ENCODE peak calls at places on chromosomes 16 and 17, in seven cellular contexts. N, O, A, K, P, Q and R are unnamed samples.

GRCh38 chr17:77475012-77475976 is 334.5 kb downstream of the SEC14L1 start:
- DNase-seq in O (no peak), K (peak), N (peak), Q (peak), P (no peak), A (no peak), R (no peak)

GRCh38 chr17:33594000-33594399 is 300.9 kb upstream of the ASIC2 start:
- DNase-seq in O (no peak), A (no peak), N (no peak), Q (no peak), K (no peak), P (peak), R (no peak)

GRCh38 chr16:69404275-69404805 is 18.5 kb upstream of the TERF2 start:
- DNase-seq in N (no peak), K (no peak), A (peak), Q (no peak), O (peak), P (peak), R (no peak)

GRCh38 chr16:28110479-28110878 is 47.0 kb upstream of the GSG1L start:
- DNase-seq in K (peak), O (no peak), P (peak), A (no peak), Q (no peak), N (no peak), R (no peak)

GRCh38 chr17:79942591-79943353 is 92.9 kb downstream of the TBC1D16 start:
- DNase-seq in A (no peak), O (peak), N (no peak), Q (no peak), K (no peak), P (peak), R (no peak)

GRCh38 chr17:1592751-1593629 is 30.4 kb upstream of the PITPNA start:
- DNase-seq in O (no peak), N (no peak), Q (no peak), P (no peak), K (peak), A (no peak), R (peak)

GRCh38 chr16:57846078-57846697 is 43.9 kb upstream of the KIFC3 start:
- DNase-seq in O (peak), N (no peak), Q (no peak), K (no peak), P (no peak), A (no peak), R (no peak)

GRCh38 chr17:55778389-55779118 is 27.7 kb downstream of the PCTP start:
- DNase-seq in A (no peak), P (no peak), N (no peak), O (no peak), Q (no peak), K (no peak), R (no peak)

GRCh38 chr16:27205436-27206065 is 2.2 kb downstream of the KDM8 start:
- DNase-seq in P (no peak), A (no peak), Q (no peak), O (no peak), N (no peak), K (no peak), R (no peak)

GRCh38 chr17:57988301-57989010 is 402 bp upstream of the VEZF1 start:
- DNase-seq in K (peak), N (no peak), P (peak), Q (no peak), A (peak), O (peak), R (peak)

GRCh38 chr17:77118251-77118928 is 22.4 kb upstream of the SEC14L1 start:
- DNase-seq in Q (no peak), P (peak), O (no peak), N (no peak), A (peak), K (no peak), R (no peak)

GRCh38 chr16:66931665-66932064 is 2.5 kb downstream of the CIAO2B start:
- DNase-seq in A (no peak), P (no peak), O (no peak), N (no peak), K (no peak), Q (no peak), R (no peak)

GRCh38 chr17:3754458-3755334 is 31.0 kb downstream of the HASPIN start:
- DNase-seq in Q (peak), P (peak), N (peak), K (no peak), A (peak), O (peak), R (no peak)

GRCh38 chr17:1912146-1912545 is 82.3 kb downstream of the RPA1 start:
- DNase-seq in K (no peak), P (no peak), N (no peak), A (no peak), O (no peak), Q (no peak), R (no peak)

GRCh38 chr17:78140169-78141051 is 5.8 kb upstream of the C17orf99 start:
- DNase-seq in K (peak), P (peak), N (peak), A (peak), O (peak), Q (peak), R (peak)

GRCh38 chr17:63550816-63551639 is 751 bp downstream of the DCAF7 start:
- DNase-seq in N (no peak), P (peak), A (peak), Q (no peak), K (no peak), O (peak), R (peak)

GRCh38 chr17:38797091-38797490 is 2.3 kb downstream of the PIP4K2B start:
- DNase-seq in N (no peak), Q (no peak), O (no peak), P (no peak), A (no peak), K (no peak), R (no peak)

GRCh38 chr17:27323538-27324212 is 29.8 kb downstream of the WSB1 start:
- DNase-seq in K (no peak), A (no peak), P (peak), N (no peak), O (peak), Q (no peak), R (no peak)

GRCh38 chr17:31466096-31466495 is 74.6 kb downstream of the RAB11FIP4 start:
- DNase-seq in N (no peak), P (no peak), Q (no peak), A (peak), O (no peak), K (no peak), R (no peak)

GRCh38 chr16:51762081-51762995 is 611.3 kb upstream of the SALL1 start:
- DNase-seq in K (peak), N (no peak), P (peak), A (peak), O (peak), Q (no peak), R (peak)

GRCh38 chr16:84999200-84999599 is 12.1 kb downstream of the ZDHHC7 start:
- DNase-seq in O (no peak), A (no peak), N (no peak), K (no peak), Q (no peak), P (no peak), R (no peak)

GRCh38 chr17:78337244-78338109 is 22.4 kb downstream of the SOCS3 start:
- DNase-seq in O (no peak), Q (no peak), K (peak), A (no peak), N (no peak), P (peak), R (no peak)

GRCh38 chr16:80034469-80034826 is 433.9 kb upstream of the MAF start:
- DNase-seq in N (no peak), Q (no peak), O (no peak), P (no peak), K (no peak), A (no peak), R (no peak)

GRCh38 chr16:28974007-28974436 is 556 bp upstream of the SPNS1 start:
- DNase-seq in O (peak), A (peak), N (no peak), Q (no peak), P (peak), K (peak), R (no peak)

GRCh38 chr17:81252336-81253329 is 13.5 kb downstream of the NDUFAF8 start:
- DNase-seq in A (no peak), O (no peak), Q (no peak), K (no peak), P (no peak), N (no peak), R (no peak)

GRCh38 chr16:13439766-13440165 is 480.2 kb upstream of the ERCC4 start:
- DNase-seq in A (no peak), K (no peak), P (no peak), Q (no peak), N (no peak), O (no peak), R (no peak)

GRCh38 chr17:2211661-2212327 is 91.8 kb downstream of the SMG6 start:
- DNase-seq in Q (no peak), A (no peak), O (no peak), K (no peak), N (no peak), P (no peak), R (no peak)

GRCh38 chr17:74737299-74738050 is 419 bp downstream of the RAB37 start:
- DNase-seq in K (peak), Q (no peak), P (peak), O (no peak), N (no peak), A (peak), R (no peak)

GRCh38 chr17:16449121-16449570 is 33.8 kb downstream of the TRPV2 start:
- DNase-seq in K (no peak), O (no peak), Q (no peak), P (no peak), A (no peak), N (no peak), R (no peak)

GRCh38 chr16:8622315-8622656 is 788 bp downstream of the METTL22 start:
- DNase-seq in A (no peak), K (no peak), P (no peak), Q (no peak), O (no peak), N (no peak), R (no peak)

GRCh38 chr17:1711804-1712203 is 1.6 kb upstream of the TLCD2 start:
- DNase-seq in N (no peak), A (no peak), K (no peak), O (no peak), P (no peak), Q (no peak), R (no peak)

GRCh38 chr17:51540151-51540550 is 279.8 kb downstream of the UTP18 start:
- DNase-seq in N (no peak), A (no peak), O (no peak), Q (no peak), K (no peak), P (no peak), R (peak)

GRCh38 chr16:13083687-13084086 is 182.3 kb downstream of the SHISA9 start:
- DNase-seq in N (no peak), P (no peak), Q (no peak), A (no peak), O (peak), K (no peak), R (no peak)

GRCh38 chr16:64094992-64095579 is 1026.8 kb downstream of the CDH11 start:
- DNase-seq in N (no peak), K (no peak), Q (no peak), A (no peak), P (no peak), O (no peak), R (no peak)

GRCh38 chr17:46127524-46127923 is 65.7 kb downstream of the KANSL1 start:
- DNase-seq in N (no peak), A (no peak), K (no peak), O (no peak), P (no peak), Q (no peak), R (no peak)
- H3K4me3 ChIP-seq in N (no peak), A (no peak), K (no peak), O (no peak), P (no peak), Q (no peak), R (no peak)

GRCh38 chr16:48605518-48606110 is 4.4 kb downstream of the N4BP1 start:
- DNase-seq in P (peak), N (no peak), O (no peak), Q (no peak), K (no peak), A (no peak), R (no peak)
- H3K4me3 ChIP-seq in P (no peak), N (no peak), O (no peak), Q (no peak), K (no peak), A (no peak), R (no peak)

GRCh38 chr16:65121870-65122723 is at the start of gene CDH11:
- DNase-seq in O (no peak), A (peak), N (no peak), Q (no peak), P (peak), K (no peak), R (no peak)
- H3K4me3 ChIP-seq in O (no peak), A (peak), N (no peak), Q (no peak), P (no peak), K (no peak), R (no peak)

GRCh38 chr17:49995055-49995738 is at the start of gene DLX3:
- DNase-seq in A (peak), N (no peak), K (peak), P (peak), O (peak), Q (no peak), R (no peak)
- H3K4me3 ChIP-seq in A (peak), N (peak), K (no peak), P (no peak), O (no peak), Q (peak), R (peak)

GRCh38 chr17:50192116-50192872 is 9.1 kb downstream of the COL1A1 start:
- DNase-seq in O (no peak), Q (no peak), K (no peak), A (no peak), P (no peak), N (no peak), R (no peak)
- H3K4me3 ChIP-seq in O (no peak), Q (no peak), K (no peak), A (no peak), P (no peak), N (no peak), R (no peak)

DNA sequence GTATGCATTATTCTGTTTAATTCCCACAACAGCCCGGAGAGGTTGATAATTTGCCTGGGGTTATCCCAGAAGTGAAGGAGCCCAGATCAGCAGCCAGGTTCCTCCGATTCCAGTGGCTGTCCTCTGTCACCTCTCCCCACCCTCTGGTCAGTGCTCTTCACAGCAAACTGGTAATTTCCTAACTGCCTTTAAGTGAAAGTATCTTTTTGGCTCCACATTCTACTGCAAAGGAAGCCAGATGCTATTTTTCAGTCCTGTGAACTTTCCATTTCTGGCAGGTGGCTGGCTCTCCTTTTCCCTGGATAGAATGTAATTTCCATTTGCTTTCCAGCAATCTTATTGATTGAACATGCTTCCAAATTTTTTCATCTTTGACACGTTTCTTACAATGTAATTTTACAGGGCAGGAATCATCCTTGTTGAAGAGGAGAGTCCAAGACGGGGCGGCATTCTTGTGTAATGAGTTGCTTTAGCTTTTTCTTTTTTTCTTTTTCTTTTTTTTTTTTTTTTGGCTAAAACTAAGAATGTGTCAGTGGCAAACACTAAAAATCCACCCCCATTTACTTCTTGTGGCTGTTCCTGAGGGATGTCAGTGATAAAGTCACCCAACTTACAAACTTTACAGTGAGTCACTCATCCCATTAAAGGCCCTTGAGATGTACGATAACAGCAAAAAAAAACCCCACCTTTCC is 29.6 kb upstream of the PRKCA start:
- DNase-seq in A (no peak), K (no peak), Q (no peak), N (no peak), O (no peak), P (peak), R (no peak)
- H3K4me3 ChIP-seq in A (no peak), K (no peak), Q (no peak), N (no peak), O (no peak), P (no peak), R (no peak)

DNA sequence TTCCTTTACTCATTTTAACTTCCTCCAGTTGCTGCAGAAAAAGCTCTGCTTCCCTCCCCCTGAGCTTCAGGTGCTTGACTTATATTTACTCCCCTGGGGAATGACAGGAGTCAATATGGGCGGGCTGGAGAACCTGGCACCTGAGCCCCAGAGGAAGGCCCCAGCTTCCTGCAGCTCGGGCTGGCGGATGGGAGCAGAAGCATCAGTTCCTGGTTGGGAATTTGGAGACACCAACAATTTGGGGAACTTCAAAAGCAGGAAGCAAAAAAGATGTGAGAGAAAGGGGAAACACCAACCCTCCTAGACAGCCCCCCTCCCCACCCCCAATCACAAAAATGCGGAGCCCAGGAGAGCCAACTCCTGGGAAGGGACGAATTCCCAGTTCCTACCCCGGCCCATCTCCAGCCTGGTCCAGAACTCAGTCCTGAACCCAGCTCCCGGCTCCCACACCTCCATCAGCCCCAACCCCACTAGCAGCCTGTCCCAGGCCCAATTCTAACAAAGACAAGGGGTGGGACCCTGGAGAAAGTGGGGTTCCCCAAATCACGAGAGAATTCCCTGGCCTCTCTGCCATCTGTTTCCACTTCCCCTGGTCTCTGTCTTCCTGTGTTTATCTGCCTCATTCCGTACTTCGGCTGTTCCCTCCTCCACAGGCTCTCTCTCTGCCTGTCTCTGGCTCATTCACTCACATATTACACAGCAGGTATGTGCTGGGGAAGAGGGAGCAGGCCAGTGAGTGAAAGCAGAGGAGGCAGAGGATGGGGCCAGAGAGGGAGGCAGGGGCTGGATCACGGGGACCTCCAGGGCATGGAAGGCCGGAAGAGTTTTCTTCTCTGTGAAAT is 16.2 kb upstream of the ASGR2 start:
- DNase-seq in N (no peak), Q (no peak), A (no peak), K (no peak), P (no peak), O (no peak), R (no peak)
- H3K4me3 ChIP-seq in N (no peak), Q (no peak), A (no peak), K (no peak), P (no peak), O (no peak), R (no peak)

DNA sequence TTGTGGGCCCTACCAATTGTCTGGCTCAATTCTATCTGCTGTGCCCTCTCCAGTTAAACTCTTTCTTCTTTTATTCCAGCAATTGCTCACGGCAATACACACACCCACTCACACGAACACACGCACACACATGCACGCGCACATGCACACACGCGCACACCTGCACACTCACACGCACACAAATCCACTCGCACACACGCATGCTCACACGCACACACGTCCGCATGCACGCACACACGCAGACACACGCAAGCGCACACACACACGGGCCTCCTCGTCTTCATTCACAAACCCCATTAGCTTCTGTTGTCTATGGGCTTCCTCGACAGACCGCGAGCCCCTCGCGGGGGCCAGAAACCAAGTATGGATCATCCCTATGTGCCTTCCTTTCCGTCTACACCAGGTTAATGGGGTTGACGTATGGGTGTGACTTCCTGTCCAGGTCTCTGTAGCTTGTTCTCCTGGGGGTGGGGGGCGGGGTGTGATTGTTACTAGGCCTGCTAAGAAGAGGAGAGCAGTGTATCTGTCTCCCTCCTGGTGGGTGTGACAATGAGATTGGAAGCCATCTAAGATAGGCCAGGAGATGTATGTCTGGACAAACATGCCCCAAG is 717 bp upstream of the CTF1 start:
- DNase-seq in K (no peak), Q (no peak), A (no peak), N (no peak), P (no peak), O (no peak), R (no peak)
- H3K4me3 ChIP-seq in K (no peak), Q (no peak), A (peak), N (no peak), P (no peak), O (no peak), R (no peak)

GRCh38 chr16:53041196-53041977 is 11.3 kb downstream of the CHD9NB start:
- DNase-seq in A (no peak), Q (no peak), N (no peak), O (peak), P (peak), K (peak), R (no peak)
- H3K4me3 ChIP-seq in A (no peak), Q (no peak), N (no peak), O (no peak), P (no peak), K (no peak), R (no peak)